ENCODE peak calls at places on chromosomes 7 and 10, in ten cellular contexts. B is mesenchymal stem cell, O is HTR-8/SVneo, J is head of caudate nucleus, I is Right ventricle myocardium superior, W is T-helper 9 cell, C is aorta, F is dermis microvascular lymphatic vessel endothelial cell, E is cardiac septum, K is GM20000. M is an unnamed sample.

GRCh38 chr7:156090988-156091387 is 278.7 kb upstream of the SHH start:
- DNase-seq in B (no peak), O (no peak), J (no peak), I (no peak), W (no peak), C (no peak), F (no peak), E (no peak), K (no peak), M (no peak)

GRCh38 chr7:110090113-110090820 is 1000.7 kb upstream of the LRRN3 start:
- DNase-seq in B (peak), O (no peak), J (no peak), I (no peak), W (no peak), C (no peak), F (peak), E (no peak), K (peak), M (peak)

GRCh38 chr10:103504181-103504783 is 10.8 kb downstream of the NEURL1 start:
- DNase-seq in B (peak), O (peak), J (no peak), I (no peak), W (peak), C (no peak), F (peak), E (peak), K (no peak), M (no peak)

GRCh38 chr7:6367701-6368211 is 80.0 kb downstream of the DAGLB start:
- DNase-seq in B (peak), O (peak), J (no peak), I (no peak), W (no peak), C (no peak), F (peak), E (no peak), K (no peak), M (no peak)

GRCh38 chr7:124752310-124752709 is 13.3 kb downstream of the GPR37 start:
- DNase-seq in B (peak), O (no peak), J (no peak), I (no peak), W (no peak), C (no peak), F (no peak), E (no peak), K (no peak), M (no peak)

GRCh38 chr7:128217030-128217805 is 23.9 kb upstream of the LEP start:
- DNase-seq in B (peak), O (no peak), J (no peak), I (peak), W (no peak), C (no peak), F (no peak), E (peak), K (no peak), M (no peak)

GRCh38 chr7:17941171-17941490 is 837 bp upstream of the SNX13 start:
- DNase-seq in B (peak), O (no peak), J (no peak), I (no peak), W (no peak), C (no peak), F (no peak), E (no peak), K (no peak), M (no peak)

GRCh38 chr7:74625446-74625845 is 32.1 kb upstream of the GTF2I start:
- DNase-seq in B (peak), O (no peak), J (no peak), I (no peak), W (no peak), C (no peak), F (peak), E (no peak), K (no peak), M (no peak)

GRCh38 chr10:61764486-61764885 is 101.8 kb downstream of the CABCOCO1 start:
- DNase-seq in B (no peak), O (no peak), J (no peak), I (no peak), W (no peak), C (no peak), F (no peak), E (no peak), K (no peak), M (no peak)

GRCh38 chr7:8436965-8437364 is 3.6 kb downstream of the NXPH1 start:
- DNase-seq in B (no peak), O (peak), J (peak), I (no peak), W (peak), C (no peak), F (peak), E (no peak), K (peak), M (peak)

GRCh38 chr7:40965745-40966144 is 737.1 kb downstream of the INHBA start:
- DNase-seq in B (no peak), O (no peak), J (no peak), I (no peak), W (no peak), C (no peak), F (no peak), E (no peak), K (peak), M (no peak)

GRCh38 chr7:75716992-75717626 is 21.6 kb downstream of the HIP1 start:
- DNase-seq in B (peak), O (peak), J (no peak), I (no peak), W (no peak), C (peak), F (peak), E (no peak), K (no peak), M (no peak)

GRCh38 chr7:107538001-107538400 is 25.7 kb downstream of the COG5 start:
- DNase-seq in B (no peak), O (no peak), J (no peak), I (no peak), W (no peak), C (no peak), F (no peak), E (no peak), K (no peak), M (no peak)

GRCh38 chr7:90642978-90643377 is 46.9 kb downstream of the CDK14 start:
- DNase-seq in B (no peak), O (no peak), J (no peak), I (no peak), W (no peak), C (no peak), F (no peak), E (no peak), K (no peak), M (no peak)

GRCh38 chr10:114768394-114768786 is 53.2 kb upstream of the FHIP2A start:
- DNase-seq in B (no peak), O (no peak), J (no peak), I (no peak), W (no peak), C (no peak), F (no peak), E (no peak), K (no peak), M (no peak)

GRCh38 chr10:7412482-7413251 is 1.8 kb upstream of the SFMBT2 start:
- DNase-seq in B (peak), O (no peak), J (peak), I (peak), W (no peak), C (peak), F (no peak), E (peak), K (peak), M (no peak)